ENCODE peak calls at places on chromosome 3, in five cellular contexts. N is HCEC 1CT, X is left ventricle myocardium superior, H is pulmonary artery endothelial cell, Z is fibroblast of the aortic adventitia. P is an unnamed sample.

GRCh38 chr3:97942801-97943546 is 29.3 kb downstream of the RIOX2 start:
- DNase-seq in N (no peak), X (no peak), H (no peak), Z (no peak), P (no peak)

GRCh38 chr3:197224034-197224444 is 74.4 kb downstream of the DLG1 start:
- DNase-seq in N (peak), X (no peak), H (peak), Z (peak), P (no peak)

GRCh38 chr3:155737844-155738460 is 6.9 kb downstream of the PLCH1 start:
- DNase-seq in N (no peak), X (no peak), H (no peak), Z (no peak), P (no peak)

GRCh38 chr3:193563429-193563828 is 8.7 kb upstream of the ATP13A4 start:
- DNase-seq in N (no peak), X (no peak), H (no peak), Z (no peak), P (no peak)

GRCh38 chr3:34362910-34363309 is 564.5 kb downstream of the PDCD6IP start:
- DNase-seq in N (no peak), X (no peak), H (no peak), Z (no peak), P (no peak)

GRCh38 chr3:185825639-185826481 is 1.0 kb upstream of the IGF2BP2 start:
- DNase-seq in N (peak), X (peak), H (no peak), Z (peak), P (peak)

GRCh38 chr3:48432411-48433371 is 2.8 kb upstream of the PLXNB1 start:
- DNase-seq in N (no peak), X (no peak), H (no peak), Z (no peak), P (no peak)

GRCh38 chr3:71121429-71122167 is 461.9 kb downstream of the FOXP1 start:
- DNase-seq in N (no peak), X (peak), H (no peak), Z (no peak), P (no peak)

GRCh38 chr3:193828477-193828876 is 235.5 kb downstream of the OPA1 start:
- DNase-seq in N (no peak), X (no peak), H (no peak), Z (no peak), P (no peak)

GRCh38 chr3:188183452-188183851 is 29.5 kb downstream of the LPP start:
- DNase-seq in N (no peak), X (no peak), H (no peak), Z (no peak), P (no peak)